ENCODE peak calls at places on chromosomes 6 and 20, in six cellular contexts. Z is AG10803, M is lower lobe of right lung, W is IMR-90, E is H1, B is upper lobe of right lung. H is an unnamed sample.

GRCh38 chr6:163415176-163415619 is 680 bp downstream of the QKI start:
- DNase-seq in Z (no peak), M (peak), W (no peak), E (no peak), B (peak), H (no peak)

GRCh38 chr6:122207794-122208193 is 191.7 kb upstream of the HSF2 start:
- DNase-seq in Z (no peak), M (no peak), W (no peak), E (no peak), B (no peak), H (no peak)

GRCh38 chr20:38167851-38168760 is 3.0 kb upstream of the TGM2 start:
- DNase-seq in Z (peak), M (peak), W (peak), E (no peak), B (peak), H (no peak)

GRCh38 chr20:58349586-58349985 is 39.4 kb upstream of the VAPB start:
- DNase-seq in Z (peak), M (no peak), W (peak), E (no peak), B (no peak), H (no peak)

GRCh38 chr6:169623975-169624374 is 77.9 kb downstream of the WDR27 start:
- DNase-seq in Z (no peak), M (peak), W (no peak), E (no peak), B (no peak), H (no peak)

GRCh38 chr6:30826961-30827342 is 57.4 kb upstream of the DDR1 start:
- DNase-seq in Z (no peak), M (no peak), W (no peak), E (no peak), B (no peak), H (no peak)

GRCh38 chr20:33387177-33387576 is 14.1 kb downstream of the CDK5RAP1 start:
- DNase-seq in Z (peak), M (no peak), W (peak), E (no peak), B (no peak), H (no peak)

GRCh38 chr6:15961630-15962448 is 167.0 kb upstream of the MYLIP start:
- DNase-seq in Z (no peak), M (no peak), W (no peak), E (no peak), B (no peak), H (no peak)

GRCh38 chr6:20946037-20946436 is 411.8 kb downstream of the CDKAL1 start:
- DNase-seq in Z (peak), M (no peak), W (peak), E (no peak), B (no peak), H (no peak)

GRCh38 chr6:24522090-24522820 is 27.5 kb downstream of the ALDH5A1 start:
- DNase-seq in Z (no peak), M (no peak), W (peak), E (no peak), B (no peak), H (no peak)

GRCh38 chr6:121520337-121521163 is 85.1 kb downstream of the GJA1 start:
- DNase-seq in Z (peak), M (no peak), W (peak), E (no peak), B (no peak), H (no peak)

GRCh38 chr6:156873654-156874380 is 96.6 kb downstream of the ARID1B start:
- DNase-seq in Z (no peak), M (no peak), W (no peak), E (no peak), B (no peak), H (no peak)

GRCh38 chr20:44039741-44040140 is 125.1 kb downstream of the TOX2 start:
- DNase-seq in Z (no peak), M (no peak), W (no peak), E (no peak), B (peak), H (no peak)

GRCh38 chr6:3744211-3744900 is 7.2 kb downstream of the PXDC1 start:
- DNase-seq in Z (peak), M (no peak), W (no peak), E (no peak), B (no peak), H (no peak)

GRCh38 chr6:105675715-105676397 is 273.0 kb upstream of the PREP start:
- DNase-seq in Z (peak), M (no peak), W (peak), E (no peak), B (no peak), H (no peak)

GRCh38 chr6:37566209-37566859 is 66.6 kb upstream of the CCDC167 start:
- DNase-seq in Z (no peak), M (peak), W (no peak), E (peak), B (peak), H (peak)

GRCh38 chr6:133977983-133978895 is 25.2 kb downstream of the TBPL1 start:
- DNase-seq in Z (peak), M (no peak), W (peak), E (no peak), B (no peak), H (no peak)

GRCh38 chr6:168015492-168016175 is 18.2 kb downstream of the KIF25 start:
- DNase-seq in Z (no peak), M (peak), W (no peak), E (peak), B (no peak), H (no peak)

GRCh38 chr6:113882341-113882740 is 25.2 kb downstream of the MARCKS start:
- DNase-seq in Z (no peak), M (no peak), W (no peak), E (no peak), B (peak), H (no peak)

GRCh38 chr6:158142789-158143188 is 25.3 kb downstream of the SERAC1 start:
- DNase-seq in Z (peak), M (no peak), W (peak), E (no peak), B (no peak), H (no peak)

GRCh38 chr6:156513504-156513903 is 263.7 kb upstream of the ARID1B start:
- DNase-seq in Z (no peak), M (no peak), W (no peak), E (no peak), B (no peak), H (no peak)

GRCh38 chr20:46070215-46070910 is 19.4 kb downstream of the NCOA5 start:
- DNase-seq in Z (peak), M (no peak), W (peak), E (peak), B (no peak), H (no peak)

GRCh38 chr6:137115653-137116052 is 57.8 kb downstream of the IL22RA2 start:
- DNase-seq in Z (no peak), M (no peak), W (no peak), E (no peak), B (no peak), H (no peak)

GRCh38 chr6:89048286-89048923 is 32.1 kb upstream of the PNRC1 start:
- DNase-seq in Z (no peak), M (no peak), W (no peak), E (no peak), B (no peak), H (no peak)

GRCh38 chr20:50456452-50457324 is 53.5 kb upstream of the PTPN1 start:
- DNase-seq in Z (no peak), M (no peak), W (no peak), E (no peak), B (no peak), H (no peak)
- TF ChIP-seq CTCF in Z (no peak), M (no peak), W (no peak), E (peak), B (peak), H (peak)

GRCh38 chr20:5401277-5401676 is 84.5 kb upstream of the PROKR2 start:
- DNase-seq in Z (no peak), M (no peak), W (no peak), E (no peak), B (no peak), H (no peak)

GRCh38 chr20:5397418-5397817 is 80.7 kb upstream of the PROKR2 start:
- DNase-seq in Z (no peak), M (no peak), W (no peak), E (no peak), B (no peak), H (no peak)

GRCh38 chr20:5400164-5400762 is 83.5 kb upstream of the PROKR2 start:
- DNase-seq in Z (peak), M (no peak), W (peak), E (peak), B (no peak), H (peak)

DNA sequence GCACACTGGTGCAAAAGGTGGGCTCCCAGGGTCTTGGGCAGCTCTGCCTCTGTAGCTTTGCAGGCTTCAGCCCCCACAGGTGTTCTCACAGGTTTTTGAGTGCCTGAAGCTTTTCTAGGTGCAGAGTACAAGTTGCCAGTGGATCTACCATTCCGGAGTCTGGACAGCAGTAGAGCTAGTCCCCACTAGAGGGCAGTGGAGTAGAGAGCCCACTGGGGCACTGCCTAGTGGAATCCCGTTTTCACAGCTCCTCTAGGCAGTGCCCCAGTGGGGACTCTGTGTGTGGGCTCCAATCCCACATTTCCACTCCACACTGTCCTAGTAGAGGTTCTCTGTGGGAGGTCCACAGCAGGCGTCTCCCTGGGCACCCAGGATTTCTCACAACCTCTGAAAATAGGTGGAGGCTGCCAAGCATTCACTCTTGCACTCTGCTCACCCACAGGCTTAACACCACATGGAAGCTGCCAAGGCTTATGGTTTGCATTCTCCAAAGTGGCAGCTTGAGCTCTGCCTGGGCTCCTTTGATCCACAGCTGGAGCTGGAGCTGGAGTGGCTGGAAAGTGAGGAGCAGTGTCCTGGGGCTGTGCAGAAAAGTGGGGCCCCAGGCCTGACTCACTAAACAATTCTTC is 86.3 kb upstream of the PROKR2 start:
- DNase-seq in Z (peak), M (no peak), W (peak), E (peak), B (no peak), H (peak)
- TF ChIP-seq CTCF in Z (peak), M (peak), W (peak), E (peak), B (peak), H (peak)

DNA sequence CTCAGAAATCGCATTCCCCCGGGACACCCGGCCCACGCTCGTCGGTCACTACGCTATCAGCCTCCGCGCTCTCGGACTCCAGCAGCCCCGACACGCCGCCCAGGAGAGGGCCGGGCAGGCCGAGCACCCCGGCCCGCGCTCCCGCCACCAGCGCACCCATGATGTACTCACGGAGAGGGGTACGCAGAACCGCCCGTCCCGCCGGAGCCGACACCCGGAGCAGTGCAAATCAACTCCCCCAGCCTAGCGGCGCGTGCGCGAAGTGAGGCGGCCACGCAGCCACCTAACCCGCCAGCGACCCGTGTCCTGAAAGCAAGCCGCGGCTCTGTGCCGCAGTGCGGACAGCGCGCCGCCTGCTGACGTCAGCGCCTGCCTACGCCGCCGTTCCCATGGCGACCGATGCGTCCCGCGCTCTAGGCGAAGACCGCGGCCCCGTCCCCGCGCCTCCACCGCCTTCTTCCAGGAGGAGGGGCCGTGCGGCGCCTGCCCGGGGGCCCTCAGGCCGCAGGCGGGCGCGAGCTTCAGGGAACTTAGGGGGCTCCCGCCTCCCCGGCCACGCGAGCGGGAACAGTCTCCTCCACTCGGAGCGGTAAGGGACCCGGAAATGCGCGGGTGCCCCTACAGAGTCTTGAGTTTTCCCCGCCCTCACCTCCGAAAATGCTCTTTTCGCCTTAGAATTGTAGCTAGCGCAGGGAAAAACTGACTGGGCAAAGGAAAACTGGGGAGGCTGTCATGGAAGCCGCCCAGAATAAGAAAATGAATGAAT is at the start of gene AHI1:
- DNase-seq in Z (peak), M (peak), W (peak), E (peak), B (peak), H (peak)
- TF ChIP-seq CTCF in Z (no peak), M (no peak), W (no peak), E (no peak), B (no peak), H (peak)

GRCh38 chr20:40471261-40471629 is 217.8 kb downstream of the MAFB start:
- DNase-seq in Z (no peak), M (no peak), W (no peak), E (peak), B (no peak), H (no peak)
- TF ChIP-seq CTCF in Z (no peak), M (no peak), W (no peak), E (peak), B (no peak), H (peak)

DNA sequence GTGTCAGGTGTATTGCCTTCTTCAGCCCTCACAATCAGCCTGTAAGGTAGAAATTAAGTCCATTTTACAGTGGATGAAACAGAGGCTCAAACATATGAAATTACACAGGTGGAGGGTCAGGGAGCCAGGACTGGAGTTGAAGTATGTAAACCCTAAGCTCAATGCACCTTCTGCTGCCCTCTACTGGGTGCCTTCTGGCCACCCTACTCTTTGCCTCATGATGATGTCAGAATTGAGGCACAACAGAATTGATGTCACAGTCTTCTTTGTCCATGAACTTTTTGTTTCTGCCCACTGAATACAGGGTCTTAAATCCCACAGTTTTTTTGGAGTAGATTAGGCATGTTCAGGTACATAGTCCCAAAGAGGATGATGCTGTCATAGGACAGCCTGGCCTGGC is 400.8 kb upstream of the CHD6 start:
- DNase-seq in Z (no peak), M (no peak), W (no peak), E (no peak), B (no peak), H (no peak)
- TF ChIP-seq CTCF in Z (no peak), M (no peak), W (no peak), E (peak), B (no peak), H (peak)

GRCh38 chr6:19024737-19025136 is 637.6 kb downstream of the RNF144B start:
- DNase-seq in Z (peak), M (no peak), W (peak), E (peak), B (no peak), H (no peak)
- TF ChIP-seq CTCF in Z (peak), M (peak), W (peak), E (peak), B (peak), H (peak)

GRCh38 chr20:63323298-63323820 is 30.4 kb downstream of the COL20A1 start:
- DNase-seq in Z (no peak), M (no peak), W (no peak), E (no peak), B (peak), H (no peak)
- TF ChIP-seq CTCF in Z (peak), M (no peak), W (peak), E (peak), B (no peak), H (no peak)

H was measured in progenitor cell of endocrine pancreas.